ENCODE peak calls at places on chromosomes 3 and 15, in ten cellular contexts. D, E, T, Q, N, I, A, G, M and Z are unnamed samples.
A peak's percentile ranks its signal among the peaks of the same experiment; 100 is the strongest.

GRCh38 chr15:38297623-38298388 is 45.2 kb downstream of the SPRED1 start:
- DNase-seq in N (no peak), M (no peak), A (no peak), D (peak; percentile 55), Q (peak; percentile 69), T (peak; percentile 40), E (no peak), G (no peak), I (no peak), Z (no peak)

GRCh38 chr3:152272771-152273242 is 4.1 kb downstream of the MBNL1 start:
- DNase-seq in I (no peak), A (peak; percentile 74), G (no peak), T (no peak), E (no peak), N (peak; percentile 70), Q (peak; percentile 85), M (peak; percentile 56), D (peak; percentile 84), Z (peak; percentile 53)

GRCh38 chr15:66704019-66704782 is 2.2 kb downstream of the SMAD6 start:
- DNase-seq in E (no peak), N (no peak), T (no peak), Q (no peak), G (no peak), A (no peak), I (no peak), M (peak; percentile 40), D (no peak), Z (no peak)

GRCh38 chr3:173685471-173685870 is 287.9 kb downstream of the NLGN1 start:
- DNase-seq in A (no peak), Q (no peak), T (no peak), E (no peak), I (no peak), G (no peak), N (no peak), D (no peak), M (no peak), Z (no peak)

GRCh38 chr3:197231326-197231725 is 67.1 kb downstream of the DLG1 start:
- DNase-seq in N (no peak), E (no peak), G (no peak), T (no peak), I (no peak), Q (no peak), A (no peak), M (no peak), D (no peak), Z (no peak)

GRCh38 chr3:45312836-45313493 is 75.4 kb upstream of the LARS2 start:
- DNase-seq in N (no peak), E (no peak), A (no peak), T (no peak), D (no peak), I (no peak), M (no peak), Q (no peak), G (no peak), Z (no peak)

GRCh38 chr3:41148446-41148845 is 50.9 kb upstream of the CTNNB1 start:
- DNase-seq in I (no peak), E (no peak), G (no peak), M (no peak), A (no peak), N (no peak), D (no peak), T (no peak), Q (peak; percentile 42), Z (no peak)

GRCh38 chr3:56467108-56467507 is 1.2 kb downstream of the ERC2 start:
- DNase-seq in N (peak; percentile 86), G (peak; percentile 8), M (no peak), A (peak; percentile 52), E (no peak), Q (peak; percentile 91), T (peak; percentile 65), D (peak; percentile 63), I (peak; percentile 66), Z (peak; percentile 85)

GRCh38 chr3:192039593-192039992 is 578.6 kb downstream of the PYDC2 start:
- DNase-seq in I (no peak), A (no peak), T (no peak), Q (no peak), M (no peak), N (no peak), D (no peak), G (no peak), E (no peak), Z (no peak)

GRCh38 chr3:170961616-170962400 is 53.4 kb upstream of the EIF5A2 start:
- DNase-seq in N (peak; percentile 43), A (peak; percentile 68), I (no peak), M (peak; percentile 57), E (no peak), D (peak; percentile 69), T (peak; percentile 30), G (no peak), Q (peak; percentile 62), Z (peak; percentile 49)

GRCh38 chr15:90780916-90781315 is 63.8 kb downstream of the BLM start:
- DNase-seq in Q (no peak), A (no peak), E (no peak), D (no peak), I (no peak), G (no peak), M (peak; percentile 78), T (peak; percentile 23), N (no peak), Z (no peak)

GRCh38 chr3:19934098-19934566 is at the start of gene EFHB:
- DNase-seq in I (no peak), G (no peak), T (peak; percentile 46), D (peak; percentile 11), Q (peak; percentile 27), E (no peak), N (peak; percentile 78), A (peak; percentile 41), M (no peak), Z (peak; percentile 82)

DNA sequence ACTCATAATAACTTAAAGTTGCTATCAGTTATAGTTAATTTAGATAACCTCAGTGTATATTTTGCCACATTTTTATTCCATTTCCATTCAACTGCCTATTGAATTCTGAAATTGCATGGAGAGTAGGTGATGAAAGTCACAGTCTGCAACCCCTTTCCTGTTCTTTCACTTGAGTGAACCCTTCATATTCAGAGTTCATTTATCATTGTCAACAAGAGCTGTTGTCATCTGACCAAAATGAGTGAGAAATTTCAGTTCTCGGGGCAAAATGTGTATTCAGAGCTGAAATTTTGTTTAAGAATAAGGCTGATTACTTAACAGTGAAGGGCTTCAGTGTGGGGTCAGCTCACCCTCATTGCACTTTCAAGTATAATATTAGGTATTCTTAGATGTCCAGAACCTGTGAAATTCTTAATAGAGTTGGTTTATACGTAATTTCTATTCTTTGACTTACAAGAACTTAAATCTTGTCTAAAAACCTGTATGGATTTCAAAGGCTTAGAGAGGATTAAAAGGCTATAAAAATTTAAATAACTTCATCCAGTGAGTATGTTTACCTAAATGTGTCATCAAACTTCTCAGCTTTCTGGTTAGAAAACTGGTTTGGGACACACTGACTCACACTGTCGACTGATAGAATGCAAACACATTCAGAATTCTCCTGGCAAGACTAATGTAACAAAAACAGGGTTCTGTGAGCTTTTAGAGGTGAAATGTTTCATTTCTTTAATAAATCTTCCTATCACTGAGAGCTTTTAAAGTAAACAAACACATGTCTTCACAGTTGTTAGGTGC is 92.2 kb downstream of the CMSS1 start:
- DNase-seq in Q (peak; percentile 72), T (peak; percentile 4), E (no peak), G (no peak), N (peak; percentile 87), A (peak; percentile 53), D (peak; percentile 61), M (no peak), I (no peak), Z (peak; percentile 94)
- H3K4me3 ChIP-seq in Q (no peak overlapping the region), T (no peak overlapping the region), E (no peak overlapping the region), G (no peak overlapping the region), N (no peak overlapping the region), A (no peak overlapping the region), D (no peak overlapping the region), M (no peak overlapping the region), I (no peak overlapping the region), Z (no peak overlapping the region)

GRCh38 chr15:51844747-51845426 is 15.4 kb downstream of the TMOD3 start:
- DNase-seq in E (no peak), N (peak; percentile 41), Q (peak; percentile 17), M (no peak), T (no peak), I (no peak), D (no peak), G (no peak), A (no peak), Z (no peak)
- TF ChIP-seq CTCF in E (no peak), N (no peak), Q (no peak), M (no peak), T (no peak), I (no peak), D (no peak), G (no peak), A (no peak), Z (no peak)

GRCh38 chr3:81861593-81861992 is 100.1 kb upstream of the GBE1 start:
- DNase-seq in I (no peak), E (no peak), M (no peak), G (no peak), T (no peak), D (no peak), N (no peak), A (no peak), Q (no peak), Z (no peak)

GRCh38 chr3:81867875-81868274 is 106.4 kb upstream of the GBE1 start:
- DNase-seq in I (no peak), E (no peak), Q (no peak), T (no peak), A (no peak), D (no peak), G (no peak), M (no peak), N (no peak), Z (no peak)

GRCh38 chr3:81864273-81864672 is 102.8 kb upstream of the GBE1 start:
- DNase-seq in T (no peak), E (no peak), A (peak; percentile 47), I (no peak), D (no peak), N (no peak), G (no peak), Q (no peak), M (no peak), Z (no peak)

GRCh38 chr3:81859524-81859923 is 98.1 kb upstream of the GBE1 start:
- DNase-seq in I (no peak), Q (no peak), D (no peak), A (no peak), E (no peak), G (no peak), T (no peak), N (peak; percentile 80), M (no peak), Z (peak; percentile 50)

GRCh38 chr3:81863714-81864113 is 102.3 kb upstream of the GBE1 start:
- DNase-seq in G (no peak), M (no peak), Q (no peak), E (no peak), I (no peak), N (no peak), T (no peak), D (no peak), A (no peak), Z (no peak)
- H3K4me3 ChIP-seq in G (no peak overlapping the region), M (no peak overlapping the region), Q (no peak overlapping the region), E (no peak overlapping the region), I (no peak overlapping the region), N (no peak overlapping the region), T (no peak overlapping the region), D (no peak overlapping the region), A (no peak overlapping the region), Z (no peak overlapping the region)

DNA sequence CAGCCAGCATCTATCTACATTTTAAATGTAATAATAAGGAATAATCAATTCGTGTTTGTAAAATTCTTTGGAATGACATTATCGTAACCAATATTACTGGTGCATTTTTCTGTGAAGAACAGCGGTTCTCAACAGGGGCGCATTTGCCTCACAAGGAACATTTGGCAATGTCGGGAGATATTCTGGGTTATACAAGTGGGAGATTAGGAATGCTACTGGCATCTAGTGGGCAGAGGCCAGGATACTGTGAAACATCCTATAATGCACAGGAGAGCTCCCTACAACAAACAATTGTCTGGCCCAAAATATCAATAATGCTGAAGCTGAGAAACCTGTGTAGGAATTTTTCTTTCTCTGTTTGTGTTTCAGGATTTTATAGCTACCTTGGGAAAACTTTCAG is 25.0 kb downstream of the ACP3 start:
- DNase-seq in M (no peak), T (no peak), N (peak; percentile 52), I (no peak), Q (no peak), E (no peak), D (peak; percentile 50), G (no peak), A (peak; percentile 67), Z (no peak)
- TF ChIP-seq CTCF in M (no peak), T (no peak), N (peak; percentile 46), I (no peak), Q (no peak), E (no peak), D (peak; percentile 8), G (no peak), A (no peak), Z (peak; percentile 50)